ENCODE peak calls at places on chromosomes 11 and 22, in ten cellular contexts. One of them, this sample, is unnamed.

GRCh38 chr11:76388408-76388807 is 7.3 kb downstream of the GVQW3 start:
- DNase-seq in fibroblast of pulmonary artery: no peak
- DNase-seq in endodermal cell: no peak
- DNase-seq in stimulated activated CD4-positive, alpha-beta T cell treated with anti-CD3 and anti-CD28 coated beads, Interleukin-4, amount 100 ng/mL, for 24 hours: no peak
- DNase-seq in HFFc6: no peak
- DNase-seq in fibroblast of mammary gland: no peak
- DNase-seq in fibroblast of villous mesenchyme: no peak
- DNase-seq in activated CD4-positive, alpha-beta T cell treated with anti-CD3 and anti-CD28 coated beads, Interleukin-2, amount 10 ng/mL, durations not matched to agents 7 days and 5 days: no peak
- DNase-seq in LoVo: no peak
- DNase-seq in OCI-LY7: no peak
- DNase-seq in this sample: no peak

GRCh38 chr11:93081694-93082093 is 112.2 kb downstream of the MTNR1B start:
- DNase-seq in fibroblast of pulmonary artery: no peak
- DNase-seq in endodermal cell: peak
- DNase-seq in stimulated activated CD4-positive, alpha-beta T cell treated with anti-CD3 and anti-CD28 coated beads, Interleukin-4, amount 100 ng/mL, for 24 hours: no peak
- DNase-seq in HFFc6: no peak
- DNase-seq in fibroblast of mammary gland: no peak
- DNase-seq in fibroblast of villous mesenchyme: no peak
- DNase-seq in activated CD4-positive, alpha-beta T cell treated with anti-CD3 and anti-CD28 coated beads, Interleukin-2, amount 10 ng/mL, durations not matched to agents 7 days and 5 days: no peak
- DNase-seq in LoVo: no peak
- DNase-seq in OCI-LY7: no peak
- DNase-seq in this sample: no peak

GRCh38 chr11:45741032-45741431 is 63.9 kb upstream of the SLC35C1 start:
- DNase-seq in fibroblast of pulmonary artery: no peak
- DNase-seq in endodermal cell: no peak
- DNase-seq in stimulated activated CD4-positive, alpha-beta T cell treated with anti-CD3 and anti-CD28 coated beads, Interleukin-4, amount 100 ng/mL, for 24 hours: no peak
- DNase-seq in HFFc6: no peak
- DNase-seq in fibroblast of mammary gland: no peak
- DNase-seq in fibroblast of villous mesenchyme: no peak
- DNase-seq in activated CD4-positive, alpha-beta T cell treated with anti-CD3 and anti-CD28 coated beads, Interleukin-2, amount 10 ng/mL, durations not matched to agents 7 days and 5 days: no peak
- DNase-seq in LoVo: no peak
- DNase-seq in OCI-LY7: no peak
- DNase-seq in this sample: no peak

GRCh38 chr22:48496226-48496845 is 1331.3 kb downstream of the BRD1 start:
- DNase-seq in fibroblast of pulmonary artery: no peak
- DNase-seq in endodermal cell: no peak
- DNase-seq in stimulated activated CD4-positive, alpha-beta T cell treated with anti-CD3 and anti-CD28 coated beads, Interleukin-4, amount 100 ng/mL, for 24 hours: no peak
- DNase-seq in HFFc6: no peak
- DNase-seq in fibroblast of mammary gland: no peak
- DNase-seq in fibroblast of villous mesenchyme: no peak
- DNase-seq in activated CD4-positive, alpha-beta T cell treated with anti-CD3 and anti-CD28 coated beads, Interleukin-2, amount 10 ng/mL, durations not matched to agents 7 days and 5 days: no peak
- DNase-seq in LoVo: no peak
- DNase-seq in OCI-LY7: no peak
- DNase-seq in this sample: no peak

GRCh38 chr11:58637367-58637766 is 14.9 kb downstream of the CNTF start:
- DNase-seq in fibroblast of pulmonary artery: no peak
- DNase-seq in endodermal cell: no peak
- DNase-seq in stimulated activated CD4-positive, alpha-beta T cell treated with anti-CD3 and anti-CD28 coated beads, Interleukin-4, amount 100 ng/mL, for 24 hours: no peak
- DNase-seq in HFFc6: no peak
- DNase-seq in fibroblast of mammary gland: peak
- DNase-seq in fibroblast of villous mesenchyme: no peak
- DNase-seq in activated CD4-positive, alpha-beta T cell treated with anti-CD3 and anti-CD28 coated beads, Interleukin-2, amount 10 ng/mL, durations not matched to agents 7 days and 5 days: no peak
- DNase-seq in LoVo: no peak
- DNase-seq in OCI-LY7: no peak
- DNase-seq in this sample: no peak

GRCh38 chr22:39979048-39979447 is 15.7 kb upstream of the FAM83F start:
- DNase-seq in fibroblast of pulmonary artery: no peak
- DNase-seq in endodermal cell: no peak
- DNase-seq in stimulated activated CD4-positive, alpha-beta T cell treated with anti-CD3 and anti-CD28 coated beads, Interleukin-4, amount 100 ng/mL, for 24 hours: no peak
- DNase-seq in HFFc6: no peak
- DNase-seq in fibroblast of mammary gland: no peak
- DNase-seq in fibroblast of villous mesenchyme: no peak
- DNase-seq in activated CD4-positive, alpha-beta T cell treated with anti-CD3 and anti-CD28 coated beads, Interleukin-2, amount 10 ng/mL, durations not matched to agents 7 days and 5 days: no peak
- DNase-seq in LoVo: no peak
- DNase-seq in OCI-LY7: no peak
- DNase-seq in this sample: no peak

GRCh38 chr11:119054418-119054817 is 2.6 kb downstream of the HYOU1 start:
- DNase-seq in fibroblast of pulmonary artery: no peak
- DNase-seq in endodermal cell: no peak
- DNase-seq in stimulated activated CD4-positive, alpha-beta T cell treated with anti-CD3 and anti-CD28 coated beads, Interleukin-4, amount 100 ng/mL, for 24 hours: no peak
- DNase-seq in HFFc6: no peak
- DNase-seq in fibroblast of mammary gland: no peak
- DNase-seq in fibroblast of villous mesenchyme: no peak
- DNase-seq in activated CD4-positive, alpha-beta T cell treated with anti-CD3 and anti-CD28 coated beads, Interleukin-2, amount 10 ng/mL, durations not matched to agents 7 days and 5 days: no peak
- DNase-seq in LoVo: no peak
- DNase-seq in OCI-LY7: no peak
- DNase-seq in this sample: no peak

GRCh38 chr11:10933455-10934292 is 75.8 kb upstream of the ZBED5 start:
- DNase-seq in fibroblast of pulmonary artery: peak
- DNase-seq in endodermal cell: peak
- DNase-seq in stimulated activated CD4-positive, alpha-beta T cell treated with anti-CD3 and anti-CD28 coated beads, Interleukin-4, amount 100 ng/mL, for 24 hours: peak
- DNase-seq in HFFc6: peak
- DNase-seq in fibroblast of mammary gland: peak
- DNase-seq in fibroblast of villous mesenchyme: peak
- DNase-seq in activated CD4-positive, alpha-beta T cell treated with anti-CD3 and anti-CD28 coated beads, Interleukin-2, amount 10 ng/mL, durations not matched to agents 7 days and 5 days: peak
- DNase-seq in LoVo: peak
- DNase-seq in OCI-LY7: peak
- DNase-seq in this sample: peak

GRCh38 chr11:2521681-2522630 is 77.1 kb downstream of the KCNQ1 start:
- DNase-seq in fibroblast of pulmonary artery: no peak
- DNase-seq in endodermal cell: peak
- DNase-seq in stimulated activated CD4-positive, alpha-beta T cell treated with anti-CD3 and anti-CD28 coated beads, Interleukin-4, amount 100 ng/mL, for 24 hours: no peak
- DNase-seq in HFFc6: no peak
- DNase-seq in fibroblast of mammary gland: no peak
- DNase-seq in fibroblast of villous mesenchyme: no peak
- DNase-seq in activated CD4-positive, alpha-beta T cell treated with anti-CD3 and anti-CD28 coated beads, Interleukin-2, amount 10 ng/mL, durations not matched to agents 7 days and 5 days: no peak
- DNase-seq in LoVo: no peak
- DNase-seq in OCI-LY7: no peak
- DNase-seq in this sample: no peak

GRCh38 chr11:106031936-106032335 is 9.9 kb upstream of the MSANTD4 start:
- DNase-seq in fibroblast of pulmonary artery: no peak
- DNase-seq in endodermal cell: no peak
- DNase-seq in stimulated activated CD4-positive, alpha-beta T cell treated with anti-CD3 and anti-CD28 coated beads, Interleukin-4, amount 100 ng/mL, for 24 hours: no peak
- DNase-seq in HFFc6: no peak
- DNase-seq in fibroblast of mammary gland: no peak
- DNase-seq in fibroblast of villous mesenchyme: no peak
- DNase-seq in activated CD4-positive, alpha-beta T cell treated with anti-CD3 and anti-CD28 coated beads, Interleukin-2, amount 10 ng/mL, durations not matched to agents 7 days and 5 days: no peak
- DNase-seq in LoVo: no peak
- DNase-seq in OCI-LY7: no peak
- DNase-seq in this sample: no peak

This sample was measured in NCI-H187 treated with DMSO at 0.1 percent for 48 hours.